ENCODE peak calls at places on chromosome 1, in six cellular contexts. P is fibroblast of pulmonary artery, B is AG09319, A is esophagus muscularis mucosa, Y is nephron progenitor cell, U is AG10803. K is an unnamed sample.

GRCh38 chr1:183276386-183276785 is 90.3 kb downstream of the LAMC2 start:
- DNase-seq in B (no peak), U (no peak), Y (peak; percentile 67), P (no peak), A (no peak), K (no peak)

GRCh38 chr1:178489399-178489798 is 7.4 kb downstream of the CLEC20A start:
- DNase-seq in Y (no peak), U (no peak), B (no peak), P (no peak), A (no peak), K (peak; percentile 7)

GRCh38 chr1:179082308-179083030 is 599 bp downstream of the TOR3A start:
- DNase-seq in U (no peak), B (no peak), P (peak; percentile 16), A (no peak), Y (peak; percentile 56), K (peak; percentile 44)

GRCh38 chr1:114235956-114236355 is 82.3 kb upstream of the SYT6 start:
- DNase-seq in A (peak; percentile 81), U (no peak), Y (no peak), B (no peak), P (no peak), K (no peak)

GRCh38 chr1:90725341-90725960 is 8.3 kb upstream of the BARHL2 start:
- DNase-seq in B (no peak), P (no peak), U (no peak), A (peak; percentile 79), Y (peak; percentile 37), K (no peak)

GRCh38 chr1:187928288-187928687 is 1099.5 kb downstream of the PLA2G4A start:
- DNase-seq in P (peak; percentile 56), Y (peak; percentile 29), A (no peak), B (no peak), U (no peak), K (peak; percentile 34)

GRCh38 chr1:97726386-97726785 is 194.4 kb downstream of the DPYD start:
- DNase-seq in Y (no peak), U (no peak), A (no peak), P (no peak), B (no peak), K (no peak)

GRCh38 chr1:55213885-55214213 is 1.3 kb downstream of the USP24 start:
- DNase-seq in Y (peak; percentile 27), P (no peak), A (no peak), U (no peak), B (no peak), K (no peak)

GRCh38 chr1:221074325-221074724 is 195.1 kb downstream of the HLX start:
- DNase-seq in U (peak; percentile 16), Y (no peak), A (no peak), B (no peak), P (peak; percentile 48), K (no peak)

GRCh38 chr1:109265016-109265415 is 15.7 kb downstream of the CELSR2 start:
- DNase-seq in P (no peak), B (no peak), A (no peak), U (no peak), Y (no peak), K (no peak)

GRCh38 chr1:18773753-18774152 is 85.7 kb downstream of the TAS1R2 start:
- DNase-seq in A (no peak), Y (no peak), U (no peak), P (no peak), B (no peak), K (no peak)

DNA sequence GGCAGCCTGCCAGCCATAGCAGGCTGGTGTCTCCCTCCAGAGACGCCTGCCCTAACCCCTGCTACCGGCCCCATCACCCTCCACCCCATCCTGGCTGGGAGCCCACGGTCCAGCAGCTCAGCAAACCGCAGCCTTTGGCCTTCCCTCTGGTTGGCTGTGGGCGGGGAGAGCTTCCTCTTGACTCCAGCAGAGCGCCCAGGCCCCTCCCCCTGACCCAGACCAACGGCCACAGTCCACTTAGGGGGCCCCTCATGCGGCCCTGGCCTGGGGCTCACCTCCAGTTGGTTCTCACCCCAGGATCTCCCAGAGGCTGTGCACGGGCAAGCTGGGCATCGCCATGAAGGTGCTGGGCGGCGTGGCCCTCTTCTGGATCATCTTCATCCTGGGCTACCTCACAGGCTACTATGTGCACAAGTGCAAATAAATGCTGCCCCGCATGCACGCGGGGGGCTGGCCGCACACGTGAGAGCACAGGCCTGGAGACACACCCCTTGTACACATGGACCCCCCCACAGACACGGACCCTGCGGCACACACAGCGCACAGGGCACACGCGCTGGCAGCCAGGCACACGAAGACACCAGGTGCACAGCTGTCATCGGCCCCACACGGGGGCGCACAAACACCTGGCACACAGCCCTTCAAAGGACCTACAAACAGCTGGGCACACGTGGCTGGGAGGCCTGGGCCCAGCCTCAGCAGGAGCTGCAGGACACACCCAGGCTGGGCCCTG is 3.1 kb downstream of the SMIM1 start:
- DNase-seq in U (peak; percentile 33), P (peak; percentile 64), B (peak; percentile 10), A (no peak), Y (peak; percentile 79), K (peak; percentile 77)
- TF ChIP-seq CTCF in U (no peak), P (no peak), B (no peak), A (no peak), Y (peak; percentile 35), K (peak; percentile 69)

GRCh38 chr1:50419907-50420248 is 3.4 kb downstream of the DMRTA2 start:
- DNase-seq in P (no peak), B (no peak), U (no peak), Y (no peak), A (no peak), K (no peak)

GRCh38 chr1:50420283-50420682 is 3.0 kb downstream of the DMRTA2 start:
- DNase-seq in A (no peak), B (no peak), Y (no peak), U (no peak), P (no peak), K (no peak)

GRCh38 chr1:50418600-50419109 is 4.6 kb downstream of the DMRTA2 start:
- DNase-seq in A (no peak), P (no peak), Y (peak; percentile 54), U (no peak), B (no peak), K (no peak)

GRCh38 chr1:50417946-50418599 is 5.2 kb downstream of the DMRTA2 start:
- DNase-seq in B (no peak), Y (no peak), U (no peak), A (no peak), P (no peak), K (no peak)

GRCh38 chr1:50419192-50419906 is 3.9 kb downstream of the DMRTA2 start:
- DNase-seq in U (no peak), A (no peak), Y (peak; percentile 45), B (no peak), P (no peak), K (no peak)
- TF ChIP-seq CTCF in U (no peak), A (no peak), Y (peak; percentile 18), B (no peak), P (no peak), K (no peak)

DNA sequence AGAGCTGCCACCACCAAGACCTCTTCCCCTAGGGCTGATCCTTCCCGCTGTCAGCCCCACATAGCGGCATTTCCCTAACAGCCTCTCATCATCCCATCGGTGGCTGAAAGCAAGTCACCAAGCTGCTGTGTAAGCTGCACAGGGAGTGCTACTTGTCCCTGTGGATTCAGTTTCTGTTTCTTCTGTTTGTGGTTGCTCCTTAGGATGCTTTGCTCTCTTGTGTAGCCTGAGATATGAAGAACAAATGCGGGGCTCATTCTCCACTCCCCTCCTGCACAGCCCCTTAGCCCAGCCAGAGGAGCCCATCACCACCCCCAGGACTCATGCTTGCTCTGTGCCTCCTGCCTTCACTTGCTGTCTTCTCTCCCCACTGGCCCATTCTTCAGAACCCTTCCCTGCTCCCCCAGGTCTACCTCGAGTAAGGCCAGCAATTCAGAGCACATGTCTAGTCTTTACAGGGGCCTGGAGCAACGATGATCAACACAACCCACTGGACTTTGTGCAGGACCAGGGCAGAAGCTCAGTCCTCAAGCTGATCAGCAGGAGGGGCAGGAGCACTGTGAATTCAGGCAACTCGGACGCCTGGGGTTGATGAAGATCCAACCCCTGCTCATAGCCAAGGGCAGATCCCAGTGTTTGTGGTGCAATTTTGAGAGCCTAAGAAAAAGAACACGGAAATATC is 82.6 kb upstream of the GALNT2 start:
- DNase-seq in A (peak; percentile 64), B (no peak), P (no peak), Y (no peak), U (peak; percentile 3), K (no peak)
- TF ChIP-seq CTCF in A (no peak), B (no peak), P (no peak), Y (no peak), U (no peak), K (no peak)

DNA sequence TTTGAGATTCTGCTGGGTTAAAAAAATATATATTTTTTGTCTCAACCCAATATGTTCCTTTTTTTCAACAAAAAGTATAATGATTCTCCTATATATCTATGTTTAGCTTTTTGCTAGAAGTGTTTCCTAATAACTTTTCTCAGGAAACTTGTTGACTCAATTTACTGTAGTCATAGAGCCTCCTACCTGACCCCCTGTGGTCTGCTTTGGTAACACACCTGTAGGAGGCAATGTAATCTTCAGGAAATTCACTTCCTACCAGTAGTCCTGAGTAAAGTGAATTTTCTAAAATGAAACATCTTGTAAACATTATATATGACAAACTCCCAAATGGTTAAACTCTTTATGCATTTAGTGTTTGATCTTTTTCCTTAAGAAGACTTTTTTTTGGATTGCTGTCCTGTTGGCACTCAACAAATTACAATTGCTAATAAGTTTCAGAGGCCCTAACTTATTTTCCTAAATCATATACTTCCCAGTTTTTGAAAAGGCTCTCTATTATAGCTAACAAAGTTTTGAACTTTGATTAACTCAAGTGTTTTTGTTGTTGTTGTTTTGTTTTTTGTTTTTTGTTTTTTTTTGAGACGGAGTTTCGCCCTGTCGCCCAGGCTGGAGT is 118.3 kb downstream of the OLFML2B start:
- DNase-seq in P (peak; percentile 49), B (no peak), A (no peak), U (peak; percentile 17), Y (no peak), K (peak; percentile 31)
- TF ChIP-seq CTCF in P (peak; percentile 49), B (peak; percentile 10), A (peak; percentile 39), U (peak; percentile 41), Y (peak; percentile 43), K (peak; percentile 40)

GRCh38 chr1:159197767-159198557 is 6.7 kb upstream of the ACKR1 start:
- DNase-seq in U (peak; percentile 74), P (peak; percentile 85), Y (peak; percentile 85), A (no peak), B (peak; percentile 42), K (peak; percentile 59)

GRCh38 chr1:159199901-159200300 is 4.8 kb upstream of the ACKR1 start:
- DNase-seq in Y (no peak), A (no peak), B (no peak), P (no peak), U (no peak), K (no peak)

GRCh38 chr1:159200759-159201158 is 3.9 kb upstream of the ACKR1 start:
- DNase-seq in P (no peak), A (no peak), Y (no peak), U (no peak), B (no peak), K (no peak)

DNA sequence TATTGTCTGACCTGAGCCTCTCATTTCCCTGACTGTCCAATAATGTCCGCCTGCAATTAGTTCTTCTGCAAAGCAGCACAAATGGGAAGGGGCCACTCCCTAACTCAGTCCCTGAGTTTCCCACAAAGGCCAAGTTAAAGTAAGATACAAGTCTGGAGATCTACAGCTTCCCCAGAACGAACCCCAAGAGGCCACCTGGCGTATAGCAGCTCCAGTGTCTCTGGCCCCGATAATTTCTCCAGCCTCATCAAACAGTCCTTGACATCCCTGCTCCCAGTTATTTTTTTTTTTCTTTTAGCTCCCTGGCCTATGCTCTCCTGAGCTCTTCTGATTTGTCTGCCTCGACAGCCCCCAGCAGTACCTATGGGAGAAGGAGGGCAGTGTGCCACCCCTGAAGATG is 8.1 kb upstream of the ACKR1 start:
- DNase-seq in Y (no peak), P (no peak), B (no peak), U (no peak), A (no peak), K (no peak)
- TF ChIP-seq CTCF in Y (peak; percentile 30), P (peak; percentile 30), B (no peak), U (peak; percentile 26), A (peak; percentile 11), K (no peak)

GRCh38 chr1:6357243-6357929 is 36.2 kb downstream of the ACOT7 start:
- DNase-seq in P (no peak), B (no peak), A (no peak), Y (no peak), U (no peak), K (no peak)
- TF ChIP-seq CTCF in P (peak; percentile 15), B (no peak), A (no peak), Y (no peak), U (no peak), K (peak; percentile 37)

K was measured in GM10248.